ENCODE peak calls at places on chromosomes 3 and 15, in four cellular contexts. One of them, this sample, is unnamed.
A peak's percentile ranks its signal among the peaks of the same experiment; 100 is the strongest.

GRCh38 chr3:47652142-47652541 is 73.5 kb upstream of the CSPG5 start:
- DNase-seq in lower lobe of right lung: no peak
- DNase-seq in Panc1: no peak
- DNase-seq in left ventricle myocardium inferior: no peak
- DNase-seq in this sample: no peak

GRCh38 chr3:133490468-133491351 is 82.8 kb upstream of the CDV3 start:
- DNase-seq in Panc1: no peak
- DNase-seq in left ventricle myocardium inferior: no peak
- DNase-seq in lower lobe of right lung: no peak
- DNase-seq in this sample: no peak

GRCh38 chr3:121995190-121996137 is 26.6 kb downstream of the ILDR1 start:
- DNase-seq in lower lobe of right lung: peak; percentile 77
- DNase-seq in Panc1: peak; percentile 15
- DNase-seq in left ventricle myocardium inferior: peak; percentile 31
- DNase-seq in this sample: peak; percentile 76

GRCh38 chr15:42788725-42789124 is 51.8 kb upstream of the CDAN1 start:
- DNase-seq in Panc1: no peak
- DNase-seq in lower lobe of right lung: no peak
- DNase-seq in left ventricle myocardium inferior: no peak
- DNase-seq in this sample: no peak

GRCh38 chr15:74781673-74782595 is at the start of gene CSK:
- DNase-seq in Panc1: no peak
- DNase-seq in left ventricle myocardium inferior: peak; percentile 82
- DNase-seq in lower lobe of right lung: peak; percentile 83
- DNase-seq in this sample: no peak

GRCh38 chr3:87158823-87159222 is 68.3 kb upstream of the CHMP2B start:
- DNase-seq in Panc1: no peak
- DNase-seq in lower lobe of right lung: no peak
- DNase-seq in left ventricle myocardium inferior: no peak
- DNase-seq in this sample: no peak

GRCh38 chr3:59895972-59896371 is 846.1 kb upstream of the CFAP20DC start:
- DNase-seq in lower lobe of right lung: no peak
- DNase-seq in Panc1: no peak
- DNase-seq in left ventricle myocardium inferior: no peak
- DNase-seq in this sample: no peak

GRCh38 chr3:152524198-152525140 is 255.7 kb downstream of the MBNL1 start:
- DNase-seq in left ventricle myocardium inferior: no peak
- DNase-seq in Panc1: peak; percentile 56
- DNase-seq in lower lobe of right lung: no peak
- DNase-seq in this sample: no peak

GRCh38 chr3:181210275-181210674 is 220.7 kb upstream of the DNAJC19 start:
- DNase-seq in left ventricle myocardium inferior: no peak
- DNase-seq in Panc1: no peak
- DNase-seq in lower lobe of right lung: no peak
- DNase-seq in this sample: no peak

GRCh38 chr3:190338717-190339116 is 16.5 kb upstream of the CLDN1 start:
- DNase-seq in lower lobe of right lung: no peak
- DNase-seq in left ventricle myocardium inferior: no peak
- DNase-seq in Panc1: no peak
- DNase-seq in this sample: no peak

GRCh38 chr3:48915296-48915695 is 3.3 kb upstream of the ARIH2 start:
- DNase-seq in left ventricle myocardium inferior: no peak
- DNase-seq in lower lobe of right lung: no peak
- DNase-seq in Panc1: no peak
- DNase-seq in this sample: no peak

GRCh38 chr15:100042558-100042957 is 299.2 kb downstream of the ADAMTS17 start:
- DNase-seq in Panc1: peak; percentile 12
- DNase-seq in lower lobe of right lung: no peak
- DNase-seq in left ventricle myocardium inferior: no peak
- DNase-seq in this sample: no peak

GRCh38 chr3:385151-385550 is 188.6 kb downstream of the CHL1 start:
- DNase-seq in lower lobe of right lung: no peak
- DNase-seq in Panc1: no peak
- DNase-seq in left ventricle myocardium inferior: no peak
- DNase-seq in this sample: no peak

GRCh38 chr3:138363322-138363721 is 14.9 kb downstream of the MRAS start:
- DNase-seq in left ventricle myocardium inferior: no peak
- DNase-seq in Panc1: no peak
- DNase-seq in lower lobe of right lung: no peak
- DNase-seq in this sample: no peak

GRCh38 chr3:15283702-15284101 is 48.7 kb downstream of the SH3BP5 start:
- DNase-seq in Panc1: no peak
- DNase-seq in lower lobe of right lung: no peak
- DNase-seq in left ventricle myocardium inferior: no peak
- DNase-seq in this sample: no peak

GRCh38 chr3:112477891-112478290 is 21.4 kb downstream of the BTLA start:
- DNase-seq in left ventricle myocardium inferior: no peak
- DNase-seq in lower lobe of right lung: no peak
- DNase-seq in Panc1: no peak
- DNase-seq in this sample: no peak

GRCh38 chr15:64883097-64883581 is 28.6 kb upstream of the ANKDD1A start:
- DNase-seq in Panc1: no peak
- DNase-seq in left ventricle myocardium inferior: no peak
- DNase-seq in lower lobe of right lung: no peak
- DNase-seq in this sample: no peak

GRCh38 chr15:39235084-39235795 is 345.6 kb upstream of the THBS1 start:
- DNase-seq in left ventricle myocardium inferior: no peak
- DNase-seq in lower lobe of right lung: no peak
- DNase-seq in Panc1: no peak
- DNase-seq in this sample: no peak

GRCh38 chr15:25767356-25768151 is 95.6 kb downstream of the ATP10A start:
- DNase-seq in left ventricle myocardium inferior: no peak
- DNase-seq in Panc1: no peak
- DNase-seq in lower lobe of right lung: no peak
- DNase-seq in this sample: no peak

GRCh38 chr3:14324224-14324944 is 78.0 kb upstream of the SLC6A6 start:
- DNase-seq in lower lobe of right lung: no peak
- DNase-seq in left ventricle myocardium inferior: no peak
- DNase-seq in Panc1: no peak
- DNase-seq in this sample: no peak

GRCh38 chr3:44554626-44555592 is at the start of gene ZKSCAN7:
- DNase-seq in Panc1: no peak
- DNase-seq in left ventricle myocardium inferior: peak; percentile 55
- DNase-seq in lower lobe of right lung: peak; percentile 75
- DNase-seq in this sample: no peak

GRCh38 chr3:170835346-170835745 is 34.6 kb downstream of the RPL22L1 start:
- DNase-seq in lower lobe of right lung: no peak
- DNase-seq in Panc1: no peak
- DNase-seq in left ventricle myocardium inferior: no peak
- DNase-seq in this sample: no peak

GRCh38 chr3:94420941-94421340 is 358.1 kb downstream of the NSUN3 start:
- DNase-seq in Panc1: no peak
- DNase-seq in left ventricle myocardium inferior: no peak
- DNase-seq in lower lobe of right lung: no peak
- DNase-seq in this sample: no peak

GRCh38 chr15:57820119-57820518 is 113.6 kb downstream of the POLR2M start:
- DNase-seq in lower lobe of right lung: no peak
- DNase-seq in left ventricle myocardium inferior: no peak
- DNase-seq in Panc1: no peak
- DNase-seq in this sample: no peak

GRCh38 chr3:77917225-77917624 is 877.3 kb downstream of the ROBO2 start:
- DNase-seq in Panc1: no peak
- DNase-seq in lower lobe of right lung: no peak
- DNase-seq in left ventricle myocardium inferior: no peak
- DNase-seq in this sample: no peak

GRCh38 chr3:2420919-2421318 is 322.3 kb downstream of the CNTN4 start:
- DNase-seq in left ventricle myocardium inferior: no peak
- DNase-seq in lower lobe of right lung: peak; percentile 53
- DNase-seq in Panc1: no peak
- DNase-seq in this sample: peak; percentile 71

GRCh38 chr3:9373443-9373842 is 10.6 kb downstream of the THUMPD3 start:
- DNase-seq in left ventricle myocardium inferior: no peak
- DNase-seq in Panc1: no peak
- DNase-seq in lower lobe of right lung: no peak
- DNase-seq in this sample: no peak

GRCh38 chr3:102255736-102256135 is 179.1 kb upstream of the ZPLD1 start:
- DNase-seq in lower lobe of right lung: no peak
- DNase-seq in Panc1: no peak
- DNase-seq in left ventricle myocardium inferior: no peak
- DNase-seq in this sample: no peak

GRCh38 chr3:101779808-101780366 is 876 bp downstream of the NXPE3 start:
- DNase-seq in left ventricle myocardium inferior: no peak
- DNase-seq in Panc1: peak; percentile 22
- DNase-seq in lower lobe of right lung: no peak
- DNase-seq in this sample: no peak

GRCh38 chr3:173173652-173174051 is 32.6 kb upstream of the SPATA16 start:
- DNase-seq in left ventricle myocardium inferior: no peak
- DNase-seq in lower lobe of right lung: no peak
- DNase-seq in Panc1: no peak
- DNase-seq in this sample: no peak

GRCh38 chr15:73747847-73748605 is 5.1 kb downstream of the INSYN1 start:
- DNase-seq in lower lobe of right lung: no peak
- DNase-seq in Panc1: no peak
- DNase-seq in left ventricle myocardium inferior: no peak
- DNase-seq in this sample: no peak

GRCh38 chr3:51970606-51971300 is 3.1 kb downstream of the ABHD14B start:
- DNase-seq in lower lobe of right lung: no peak
- DNase-seq in left ventricle myocardium inferior: no peak
- DNase-seq in Panc1: no peak
- DNase-seq in this sample: no peak

GRCh38 chr3:134839422-134839821 is 44.4 kb downstream of the EPHB1 start:
- DNase-seq in left ventricle myocardium inferior: no peak
- DNase-seq in lower lobe of right lung: no peak
- DNase-seq in Panc1: no peak
- DNase-seq in this sample: no peak

GRCh38 chr3:69290006-69290405 is 95.9 kb downstream of the FRMD4B start:
- DNase-seq in lower lobe of right lung: no peak
- DNase-seq in left ventricle myocardium inferior: peak; percentile 46
- DNase-seq in Panc1: no peak
- DNase-seq in this sample: no peak

DNA sequence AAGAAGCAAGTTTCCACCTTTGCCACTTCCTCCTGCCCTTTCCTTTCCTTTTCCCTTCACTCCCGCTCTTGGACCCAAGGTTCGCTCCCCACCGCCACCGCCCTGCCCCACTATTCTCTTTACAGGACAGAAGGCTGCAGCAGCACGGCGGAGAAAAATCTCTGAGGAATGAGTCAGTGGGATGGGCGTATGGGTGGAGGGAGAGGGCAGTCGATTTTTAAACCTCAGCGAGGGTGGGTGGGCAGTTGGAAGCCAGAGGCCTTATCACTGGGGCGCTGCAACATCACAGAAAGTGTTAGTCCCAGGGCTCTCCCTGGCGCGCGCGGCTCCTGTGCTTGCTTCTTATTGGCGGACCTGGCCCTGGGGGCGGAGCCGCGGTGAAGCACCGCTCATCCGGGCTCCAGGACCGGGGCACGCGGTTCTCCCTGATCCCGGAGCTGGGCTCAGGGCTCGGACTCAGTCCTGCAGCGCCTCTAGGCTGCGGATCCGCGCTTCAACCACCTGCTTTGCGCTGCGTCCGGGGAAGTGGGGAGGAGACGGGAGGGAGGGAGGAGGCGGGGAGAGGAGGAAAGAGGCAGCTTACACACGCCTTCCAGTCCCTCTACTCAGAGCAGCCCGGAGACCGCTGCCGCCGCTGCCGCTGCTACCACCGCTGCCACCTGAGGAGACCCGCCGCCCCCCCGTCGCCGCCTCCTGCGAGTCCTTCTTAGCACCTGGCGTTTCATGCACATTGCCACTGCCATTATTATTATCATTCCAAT is at the start of gene ALCAM:
- DNase-seq in Panc1: peak; percentile 96
- DNase-seq in lower lobe of right lung: peak; percentile 98
- DNase-seq in left ventricle myocardium inferior: peak; percentile 89
- DNase-seq in this sample: peak; percentile 80
- TF ChIP-seq CTCF in Panc1: peak; percentile 69
- TF ChIP-seq CTCF in lower lobe of right lung: peak; percentile 52
- TF ChIP-seq CTCF in left ventricle myocardium inferior: peak; percentile 57
- TF ChIP-seq CTCF in this sample: peak; percentile 39

DNA sequence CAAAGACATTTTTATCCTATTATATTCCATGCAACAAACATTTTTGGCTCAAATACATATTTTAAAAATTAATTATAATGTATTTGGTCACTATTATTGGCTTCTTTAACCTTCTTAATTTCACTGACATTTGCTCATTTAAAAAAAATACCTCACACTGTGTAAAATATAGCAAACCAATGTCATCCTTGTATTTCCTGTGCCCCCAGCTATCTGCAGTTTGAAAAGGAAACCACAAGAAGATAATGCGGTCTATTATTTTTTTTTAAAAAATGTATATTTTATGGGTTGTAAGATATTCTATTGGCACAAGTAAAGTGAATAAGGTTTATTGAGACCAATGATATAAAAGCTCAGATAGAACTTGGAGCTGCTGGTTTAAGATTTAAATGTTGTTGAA is 904.2 kb downstream of the SI start:
- DNase-seq in lower lobe of right lung: no peak
- DNase-seq in left ventricle myocardium inferior: no peak
- DNase-seq in Panc1: no peak
- DNase-seq in this sample: no peak
- H3K4me3 ChIP-seq in lower lobe of right lung: no peak overlapping the region
- H3K4me3 ChIP-seq in left ventricle myocardium inferior: no peak overlapping the region
- H3K4me3 ChIP-seq in Panc1: no peak overlapping the region
- H3K4me3 ChIP-seq in this sample: no peak overlapping the region

DNA sequence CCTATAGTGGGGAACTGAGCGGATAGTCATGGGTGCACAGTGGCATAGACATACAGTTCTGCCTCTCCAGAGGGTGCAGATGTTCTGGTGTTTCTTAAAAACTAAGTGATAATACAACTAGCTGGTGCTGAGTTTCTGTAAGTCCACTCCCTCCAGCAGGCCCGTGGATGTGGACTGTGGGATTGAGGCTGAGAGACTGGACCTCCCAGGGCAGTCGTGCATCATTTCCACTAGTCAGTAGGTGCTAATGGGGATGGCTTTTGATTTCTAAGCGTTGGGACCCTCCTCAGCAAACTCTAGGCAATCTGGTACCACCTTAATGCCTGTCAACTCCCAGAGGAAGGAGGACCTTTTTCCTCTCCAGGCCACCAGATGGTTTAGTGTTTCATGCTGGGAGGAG is 27.3 kb upstream of the TIMP4 start:
- DNase-seq in lower lobe of right lung: no peak
- DNase-seq in Panc1: no peak
- DNase-seq in left ventricle myocardium inferior: no peak
- DNase-seq in this sample: no peak
- H3K4me1 ChIP-seq in lower lobe of right lung: peaks cover 28% of the 10 kb centered on the region
- H3K4me1 ChIP-seq in Panc1: peaks cover 2% of the 10 kb centered on the region
- H3K4me1 ChIP-seq in left ventricle myocardium inferior: no peaks in the 10 kb centered on the region
- H3K4me1 ChIP-seq in this sample: peaks cover 11% of the 10 kb centered on the region

GRCh38 chr15:52171386-52171785 is 19.8 kb downstream of the GNB5 start:
- DNase-seq in left ventricle myocardium inferior: no peak
- DNase-seq in lower lobe of right lung: no peak
- DNase-seq in Panc1: no peak
- DNase-seq in this sample: no peak
- TF ChIP-seq CTCF in left ventricle myocardium inferior: no peak
- TF ChIP-seq CTCF in lower lobe of right lung: no peak
- TF ChIP-seq CTCF in Panc1: no peak
- TF ChIP-seq CTCF in this sample: no peak

This sample was measured in Caco-2.